ENCODE peak calls at places on chromosomes 3 and 15, in six cellular contexts. X, H, T, G, D and U are unnamed samples.

GRCh38 chr3:142808103-142808917 is 80.6 kb downstream of the PCOLCE2 start:
- DNase-seq in X (no peak), H (no peak), T (no peak), G (no peak), D (peak; percentile 62), U (no peak)

GRCh38 chr3:33732394-33732793 is 14.3 kb upstream of the CLASP2 start:
- DNase-seq in X (no peak), H (peak; percentile 13), T (no peak), G (no peak), D (no peak), U (no peak)

GRCh38 chr3:186359078-186359477 is 3.0 kb downstream of the DGKG start:
- DNase-seq in X (no peak), H (no peak), T (no peak), G (no peak), D (peak; percentile 11), U (peak; percentile 83)

GRCh38 chr3:125515421-125515820 is 4.6 kb downstream of the SNX4 start:
- DNase-seq in X (no peak), H (no peak), T (no peak), G (no peak), D (no peak), U (no peak)

GRCh38 chr3:29513236-29513635 is 232.4 kb downstream of the RBMS3 start:
- DNase-seq in X (no peak), H (no peak), T (no peak), G (peak; percentile 46), D (peak; percentile 63), U (no peak)

GRCh38 chr3:18499256-18499655 is 74.1 kb upstream of the SATB1 start:
- DNase-seq in X (no peak), H (peak; percentile 90), T (no peak), G (no peak), D (no peak), U (peak; percentile 9)

GRCh38 chr3:125151437-125151806 is 61.1 kb downstream of the SLC12A8 start:
- DNase-seq in X (no peak), H (no peak), T (no peak), G (no peak), D (no peak), U (no peak)

GRCh38 chr15:78732634-78733033 is 78.6 kb downstream of the ADAMTS7 start:
- DNase-seq in X (no peak), H (no peak), T (peak; percentile 28), G (no peak), D (no peak), U (no peak)

GRCh38 chr3:179451335-179452165 is at the start of gene GNB4:
- DNase-seq in X (peak; percentile 50), H (peak; percentile 64), T (peak; percentile 94), G (peak; percentile 88), D (peak; percentile 93), U (peak; percentile 53)

DNA sequence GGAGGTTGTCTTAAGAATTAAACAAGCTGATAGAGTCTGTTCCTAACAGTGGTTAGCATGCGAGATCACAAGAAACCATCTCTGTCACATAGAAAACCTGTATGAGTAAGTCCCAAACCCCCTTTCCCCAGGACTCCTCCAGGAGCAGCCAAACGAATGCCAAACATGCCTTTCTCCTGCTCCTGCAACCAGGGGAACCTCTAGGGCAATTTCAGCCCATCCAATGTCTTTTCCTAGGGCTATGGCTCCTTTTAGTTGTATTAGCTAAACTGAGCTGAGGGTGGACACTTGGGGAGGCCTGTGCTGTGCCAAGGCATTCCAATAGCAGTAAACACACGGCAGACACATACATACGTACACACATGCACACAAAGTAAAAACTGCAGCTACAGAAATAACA is 36.5 kb upstream of the TIMP4 start:
- DNase-seq in X (no peak), H (no peak), T (no peak), G (no peak), D (no peak), U (no peak)
- H3K4me1 ChIP-seq in X (no peaks in the 10 kb centered on the region), H (peaks cover 3% of the 10 kb centered on the region), T (peaks cover 4% of the 10 kb centered on the region), G (no peaks in the 10 kb centered on the region), D (no peaks in the 10 kb centered on the region), U (peaks cover 3% of the 10 kb centered on the region)

DNA sequence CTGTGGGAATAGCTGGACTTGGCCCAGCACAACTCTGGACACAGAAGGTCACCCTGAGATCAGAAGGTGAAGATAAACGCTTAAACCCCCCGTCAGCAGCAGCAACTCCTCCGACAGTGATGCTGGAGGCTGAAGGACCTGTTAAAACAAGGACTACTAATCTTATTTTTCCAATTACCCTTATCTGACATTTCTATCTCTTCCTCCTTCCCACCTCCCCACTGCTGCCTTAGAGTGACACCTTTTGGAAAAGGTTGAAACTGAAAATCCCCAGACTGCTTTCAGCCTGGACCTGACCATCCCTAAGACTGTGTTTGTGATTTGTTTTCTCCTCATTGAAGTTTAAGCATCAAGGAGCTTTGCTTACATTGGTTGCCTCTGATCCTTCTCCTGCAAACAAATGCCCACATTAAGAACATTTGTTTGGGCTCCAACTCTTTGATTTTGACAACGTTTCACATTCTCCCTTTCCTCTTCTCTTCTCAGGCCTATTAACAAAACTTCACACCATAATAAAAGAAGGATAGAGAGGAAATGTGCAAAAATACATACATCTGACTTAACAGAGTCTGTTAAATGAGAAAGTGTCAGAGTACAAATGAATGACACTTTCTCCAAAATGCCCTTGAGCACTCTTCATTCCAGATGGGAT is 410.6 kb upstream of the WNT5A start:
- DNase-seq in X (peak; percentile 15), H (peak; percentile 45), T (no peak), G (no peak), D (no peak), U (no peak)
- H3K9me3 ChIP-seq in X (no peaks in the 10 kb centered on the region), H (no peaks in the 10 kb centered on the region), T (no peaks in the 10 kb centered on the region), G (no peaks in the 10 kb centered on the region), D (no peaks in the 10 kb centered on the region), U (no peaks in the 10 kb centered on the region)

DNA sequence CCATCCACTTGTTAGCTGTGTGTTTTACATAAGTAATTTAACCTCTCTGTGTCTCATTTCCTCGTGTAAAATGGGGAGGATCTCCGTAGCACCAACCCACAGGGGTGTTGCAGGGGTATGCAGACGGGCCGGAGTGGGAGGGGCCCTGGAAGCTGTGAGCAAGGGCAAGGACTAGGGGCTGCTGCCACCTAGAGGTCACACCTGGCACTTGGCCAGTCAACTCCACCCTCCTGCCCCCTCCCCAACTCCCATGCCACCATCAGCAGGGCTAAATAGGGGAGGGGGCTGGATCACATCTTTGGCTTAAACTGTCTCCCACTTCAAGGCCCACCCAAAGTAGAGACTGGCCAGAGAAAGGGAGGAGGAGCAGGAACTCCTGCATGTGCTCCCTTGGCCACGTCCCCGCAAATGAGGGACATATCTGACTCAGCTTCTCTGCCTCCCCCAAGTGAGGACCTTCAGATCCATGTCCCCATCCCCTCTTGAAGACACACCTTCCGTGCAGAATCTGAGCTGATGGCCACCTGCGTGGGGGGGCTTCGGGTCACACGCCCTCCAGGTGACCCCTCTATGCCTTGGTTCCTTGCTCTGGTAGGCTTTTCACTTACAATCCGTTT is 2.6 kb downstream of the CCDC9B start:
- DNase-seq in X (peak; percentile 82), H (peak; percentile 81), T (peak; percentile 91), G (peak; percentile 85), D (peak; percentile 76), U (peak; percentile 64)
- H3K4me1 ChIP-seq in X (peaks cover 76% of the 10 kb centered on the region), H (peaks cover 13% of the 10 kb centered on the region), T (no peaks in the 10 kb centered on the region), G (peaks cover 72% of the 10 kb centered on the region), D (peaks cover 41% of the 10 kb centered on the region), U (peaks cover 11% of the 10 kb centered on the region)

DNA sequence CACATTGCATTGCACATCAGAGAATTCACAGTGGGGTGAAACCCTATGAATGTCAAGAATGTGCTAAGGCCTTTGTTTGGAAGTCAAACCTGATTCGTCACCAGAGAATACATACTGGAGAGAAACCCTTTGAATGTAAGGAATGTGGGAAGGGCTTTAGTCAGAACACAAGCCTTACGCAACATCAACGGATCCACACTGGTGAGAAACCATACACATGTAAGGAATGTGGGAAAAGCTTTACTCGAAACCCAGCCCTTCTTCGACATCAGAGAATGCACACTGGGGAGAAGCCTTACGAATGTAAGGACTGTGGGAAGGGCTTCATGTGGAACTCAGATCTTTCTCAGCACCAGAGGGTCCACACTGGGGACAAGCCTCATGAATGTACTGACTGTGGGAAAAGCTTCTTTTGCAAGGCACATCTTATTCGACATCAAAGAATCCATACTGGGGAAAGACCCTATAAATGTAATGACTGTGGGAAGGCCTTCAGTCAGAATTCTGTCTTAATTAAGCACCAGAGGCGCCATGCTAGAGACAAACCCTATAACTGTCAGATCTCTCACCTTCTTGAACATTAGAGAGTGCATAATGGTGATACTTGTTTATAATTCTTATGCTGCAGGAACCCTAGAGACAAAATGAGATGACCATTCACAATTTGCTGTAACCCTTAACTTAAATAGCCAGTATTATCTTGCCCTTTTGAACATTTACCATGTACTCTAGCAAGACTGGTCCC is 9.0 kb downstream of the ZNF662 start:
- DNase-seq in X (no peak), H (no peak), T (no peak), G (no peak), D (peak; percentile 4), U (no peak)
- H3K9me3 ChIP-seq in X (peaks cover 54% of the 10 kb centered on the region), H (no peaks in the 10 kb centered on the region), T (peaks cover 19% of the 10 kb centered on the region), G (peaks cover 84% of the 10 kb centered on the region), D (no peaks in the 10 kb centered on the region), U (no peaks in the 10 kb centered on the region)